ENCODE peak calls at places on chromosomes 5 and 9, in six cellular contexts. One of them, this sample, is unnamed.
A peak's percentile ranks its signal among the peaks of the same experiment; 100 is the strongest.

GRCh38 chr9:138048184-138048583 is 170.6 kb downstream of the CACNA1B start:
- DNase-seq in mesendoderm: no peak
- DNase-seq in activated CD8-positive, alpha-beta T cell treated with anti-CD3 and anti-CD28 coated beads, Interleukin-2, amount 10 ng/mL, durations not matched to agents 7 days and 5 days: no peak
- DNase-seq in retinal pigment epithelial cell: no peak
- DNase-seq in PC-3: no peak
- DNase-seq in stimulated activated CD4-positive, alpha-beta T cell treated with anti-CD3 and anti-CD28 coated beads, Interleukin-2, amount 100 ng/mL, for 4 hours: no peak
- DNase-seq in this sample: no peak

GRCh38 chr5:43073597-43074546 is 33.8 kb upstream of the ANXA2R start:
- DNase-seq in mesendoderm: peak; percentile 76
- DNase-seq in activated CD8-positive, alpha-beta T cell treated with anti-CD3 and anti-CD28 coated beads, Interleukin-2, amount 10 ng/mL, durations not matched to agents 7 days and 5 days: peak; percentile 72
- DNase-seq in retinal pigment epithelial cell: no peak
- DNase-seq in PC-3: peak; percentile 79
- DNase-seq in stimulated activated CD4-positive, alpha-beta T cell treated with anti-CD3 and anti-CD28 coated beads, Interleukin-2, amount 100 ng/mL, for 4 hours: peak; percentile 22
- DNase-seq in this sample: peak; percentile 51

GRCh38 chr5:34487202-34487879 is 168.8 kb upstream of the RAI14 start:
- DNase-seq in mesendoderm: no peak
- DNase-seq in activated CD8-positive, alpha-beta T cell treated with anti-CD3 and anti-CD28 coated beads, Interleukin-2, amount 10 ng/mL, durations not matched to agents 7 days and 5 days: no peak
- DNase-seq in retinal pigment epithelial cell: no peak
- DNase-seq in PC-3: peak; percentile 94
- DNase-seq in stimulated activated CD4-positive, alpha-beta T cell treated with anti-CD3 and anti-CD28 coated beads, Interleukin-2, amount 100 ng/mL, for 4 hours: no peak
- DNase-seq in this sample: no peak

GRCh38 chr9:13688990-13689600 is 409.6 kb upstream of the MPDZ start:
- DNase-seq in mesendoderm: peak; percentile 40
- DNase-seq in activated CD8-positive, alpha-beta T cell treated with anti-CD3 and anti-CD28 coated beads, Interleukin-2, amount 10 ng/mL, durations not matched to agents 7 days and 5 days: no peak
- DNase-seq in retinal pigment epithelial cell: no peak
- DNase-seq in PC-3: peak; percentile 32
- DNase-seq in stimulated activated CD4-positive, alpha-beta T cell treated with anti-CD3 and anti-CD28 coated beads, Interleukin-2, amount 100 ng/mL, for 4 hours: no peak
- DNase-seq in this sample: peak; percentile 18

GRCh38 chr9:70156729-70157128 is 102.0 kb upstream of the SMC5 start:
- DNase-seq in mesendoderm: no peak
- DNase-seq in activated CD8-positive, alpha-beta T cell treated with anti-CD3 and anti-CD28 coated beads, Interleukin-2, amount 10 ng/mL, durations not matched to agents 7 days and 5 days: no peak
- DNase-seq in retinal pigment epithelial cell: peak; percentile 74
- DNase-seq in PC-3: no peak
- DNase-seq in stimulated activated CD4-positive, alpha-beta T cell treated with anti-CD3 and anti-CD28 coated beads, Interleukin-2, amount 100 ng/mL, for 4 hours: no peak
- DNase-seq in this sample: no peak

GRCh38 chr5:16313761-16314160 is 134.2 kb upstream of the MARCHF11 start:
- DNase-seq in mesendoderm: no peak
- DNase-seq in activated CD8-positive, alpha-beta T cell treated with anti-CD3 and anti-CD28 coated beads, Interleukin-2, amount 10 ng/mL, durations not matched to agents 7 days and 5 days: no peak
- DNase-seq in retinal pigment epithelial cell: no peak
- DNase-seq in PC-3: no peak
- DNase-seq in stimulated activated CD4-positive, alpha-beta T cell treated with anti-CD3 and anti-CD28 coated beads, Interleukin-2, amount 100 ng/mL, for 4 hours: no peak
- DNase-seq in this sample: no peak

GRCh38 chr5:64958757-64959391 is 190.1 kb downstream of the CWC27 start:
- DNase-seq in mesendoderm: no peak
- DNase-seq in activated CD8-positive, alpha-beta T cell treated with anti-CD3 and anti-CD28 coated beads, Interleukin-2, amount 10 ng/mL, durations not matched to agents 7 days and 5 days: no peak
- DNase-seq in retinal pigment epithelial cell: no peak
- DNase-seq in PC-3: peak; percentile 49
- DNase-seq in stimulated activated CD4-positive, alpha-beta T cell treated with anti-CD3 and anti-CD28 coated beads, Interleukin-2, amount 100 ng/mL, for 4 hours: no peak
- DNase-seq in this sample: peak; percentile 70

GRCh38 chr9:125649826-125650225 is 57.2 kb downstream of the MAPKAP1 start:
- DNase-seq in mesendoderm: no peak
- DNase-seq in activated CD8-positive, alpha-beta T cell treated with anti-CD3 and anti-CD28 coated beads, Interleukin-2, amount 10 ng/mL, durations not matched to agents 7 days and 5 days: no peak
- DNase-seq in retinal pigment epithelial cell: no peak
- DNase-seq in PC-3: no peak
- DNase-seq in stimulated activated CD4-positive, alpha-beta T cell treated with anti-CD3 and anti-CD28 coated beads, Interleukin-2, amount 100 ng/mL, for 4 hours: no peak
- DNase-seq in this sample: no peak

GRCh38 chr5:77631166-77631582 is 7.3 kb downstream of the OTP start:
- DNase-seq in mesendoderm: no peak
- DNase-seq in activated CD8-positive, alpha-beta T cell treated with anti-CD3 and anti-CD28 coated beads, Interleukin-2, amount 10 ng/mL, durations not matched to agents 7 days and 5 days: no peak
- DNase-seq in retinal pigment epithelial cell: no peak
- DNase-seq in PC-3: no peak
- DNase-seq in stimulated activated CD4-positive, alpha-beta T cell treated with anti-CD3 and anti-CD28 coated beads, Interleukin-2, amount 100 ng/mL, for 4 hours: no peak
- DNase-seq in this sample: no peak

GRCh38 chr5:73160239-73160671 is 12.7 kb upstream of the TMEM174 start:
- DNase-seq in mesendoderm: no peak
- DNase-seq in activated CD8-positive, alpha-beta T cell treated with anti-CD3 and anti-CD28 coated beads, Interleukin-2, amount 10 ng/mL, durations not matched to agents 7 days and 5 days: peak; percentile 81
- DNase-seq in retinal pigment epithelial cell: no peak
- DNase-seq in PC-3: peak; percentile 3
- DNase-seq in stimulated activated CD4-positive, alpha-beta T cell treated with anti-CD3 and anti-CD28 coated beads, Interleukin-2, amount 100 ng/mL, for 4 hours: peak; percentile 52
- DNase-seq in this sample: no peak

GRCh38 chr9:121350993-121351561 is 19.0 kb downstream of the STOM start:
- DNase-seq in mesendoderm: no peak
- DNase-seq in activated CD8-positive, alpha-beta T cell treated with anti-CD3 and anti-CD28 coated beads, Interleukin-2, amount 10 ng/mL, durations not matched to agents 7 days and 5 days: peak; percentile 17
- DNase-seq in retinal pigment epithelial cell: peak; percentile 89
- DNase-seq in PC-3: peak; percentile 72
- DNase-seq in stimulated activated CD4-positive, alpha-beta T cell treated with anti-CD3 and anti-CD28 coated beads, Interleukin-2, amount 100 ng/mL, for 4 hours: no peak
- DNase-seq in this sample: peak; percentile 33

GRCh38 chr9:131697908-131698714 is 41.8 kb downstream of the RAPGEF1 start:
- DNase-seq in mesendoderm: no peak
- DNase-seq in activated CD8-positive, alpha-beta T cell treated with anti-CD3 and anti-CD28 coated beads, Interleukin-2, amount 10 ng/mL, durations not matched to agents 7 days and 5 days: no peak
- DNase-seq in retinal pigment epithelial cell: no peak
- DNase-seq in PC-3: no peak
- DNase-seq in stimulated activated CD4-positive, alpha-beta T cell treated with anti-CD3 and anti-CD28 coated beads, Interleukin-2, amount 100 ng/mL, for 4 hours: no peak
- DNase-seq in this sample: no peak

GRCh38 chr5:138503487-138504270 is 38.4 kb downstream of the EGR1 start:
- DNase-seq in mesendoderm: peak; percentile 80
- DNase-seq in activated CD8-positive, alpha-beta T cell treated with anti-CD3 and anti-CD28 coated beads, Interleukin-2, amount 10 ng/mL, durations not matched to agents 7 days and 5 days: peak; percentile 34
- DNase-seq in retinal pigment epithelial cell: peak; percentile 16
- DNase-seq in PC-3: peak; percentile 66
- DNase-seq in stimulated activated CD4-positive, alpha-beta T cell treated with anti-CD3 and anti-CD28 coated beads, Interleukin-2, amount 100 ng/mL, for 4 hours: no peak
- DNase-seq in this sample: peak; percentile 81

GRCh38 chr5:141637266-141637692 is 482 bp downstream of the RELL2 start:
- DNase-seq in mesendoderm: peak; percentile 46
- DNase-seq in activated CD8-positive, alpha-beta T cell treated with anti-CD3 and anti-CD28 coated beads, Interleukin-2, amount 10 ng/mL, durations not matched to agents 7 days and 5 days: peak; percentile 72
- DNase-seq in retinal pigment epithelial cell: no peak
- DNase-seq in PC-3: no peak
- DNase-seq in stimulated activated CD4-positive, alpha-beta T cell treated with anti-CD3 and anti-CD28 coated beads, Interleukin-2, amount 100 ng/mL, for 4 hours: peak; percentile 45
- DNase-seq in this sample: peak; percentile 30

GRCh38 chr9:114484854-114485443 is 20.3 kb downstream of the WHRN start:
- DNase-seq in mesendoderm: no peak
- DNase-seq in activated CD8-positive, alpha-beta T cell treated with anti-CD3 and anti-CD28 coated beads, Interleukin-2, amount 10 ng/mL, durations not matched to agents 7 days and 5 days: peak; percentile 62
- DNase-seq in retinal pigment epithelial cell: peak; percentile 86
- DNase-seq in PC-3: peak; percentile 57
- DNase-seq in stimulated activated CD4-positive, alpha-beta T cell treated with anti-CD3 and anti-CD28 coated beads, Interleukin-2, amount 100 ng/mL, for 4 hours: peak; percentile 41
- DNase-seq in this sample: peak; percentile 98

GRCh38 chr5:124088289-124089064 is 576.5 kb downstream of the CSNK1G3 start:
- DNase-seq in mesendoderm: no peak
- DNase-seq in activated CD8-positive, alpha-beta T cell treated with anti-CD3 and anti-CD28 coated beads, Interleukin-2, amount 10 ng/mL, durations not matched to agents 7 days and 5 days: no peak
- DNase-seq in retinal pigment epithelial cell: no peak
- DNase-seq in PC-3: no peak
- DNase-seq in stimulated activated CD4-positive, alpha-beta T cell treated with anti-CD3 and anti-CD28 coated beads, Interleukin-2, amount 100 ng/mL, for 4 hours: no peak
- DNase-seq in this sample: no peak

GRCh38 chr5:87113848-87114247 is 153.8 kb upstream of the RASA1 start:
- DNase-seq in mesendoderm: no peak
- DNase-seq in activated CD8-positive, alpha-beta T cell treated with anti-CD3 and anti-CD28 coated beads, Interleukin-2, amount 10 ng/mL, durations not matched to agents 7 days and 5 days: no peak
- DNase-seq in retinal pigment epithelial cell: peak; percentile 12
- DNase-seq in PC-3: peak; percentile 89
- DNase-seq in stimulated activated CD4-positive, alpha-beta T cell treated with anti-CD3 and anti-CD28 coated beads, Interleukin-2, amount 100 ng/mL, for 4 hours: no peak
- DNase-seq in this sample: peak; percentile 94

GRCh38 chr5:3542158-3542557 is 53.5 kb upstream of the IRX1 start:
- DNase-seq in mesendoderm: peak; percentile 22
- DNase-seq in activated CD8-positive, alpha-beta T cell treated with anti-CD3 and anti-CD28 coated beads, Interleukin-2, amount 10 ng/mL, durations not matched to agents 7 days and 5 days: no peak
- DNase-seq in retinal pigment epithelial cell: no peak
- DNase-seq in PC-3: peak; percentile 10
- DNase-seq in stimulated activated CD4-positive, alpha-beta T cell treated with anti-CD3 and anti-CD28 coated beads, Interleukin-2, amount 100 ng/mL, for 4 hours: no peak
- DNase-seq in this sample: no peak

GRCh38 chr5:114055810-114056476 is 305.9 kb upstream of the KCNN2 start:
- DNase-seq in mesendoderm: peak; percentile 41
- DNase-seq in activated CD8-positive, alpha-beta T cell treated with anti-CD3 and anti-CD28 coated beads, Interleukin-2, amount 10 ng/mL, durations not matched to agents 7 days and 5 days: no peak
- DNase-seq in retinal pigment epithelial cell: no peak
- DNase-seq in PC-3: no peak
- DNase-seq in stimulated activated CD4-positive, alpha-beta T cell treated with anti-CD3 and anti-CD28 coated beads, Interleukin-2, amount 100 ng/mL, for 4 hours: no peak
- DNase-seq in this sample: no peak

GRCh38 chr5:14686517-14686916 is 22.0 kb downstream of the OTULIN start:
- DNase-seq in mesendoderm: no peak
- DNase-seq in activated CD8-positive, alpha-beta T cell treated with anti-CD3 and anti-CD28 coated beads, Interleukin-2, amount 10 ng/mL, durations not matched to agents 7 days and 5 days: no peak
- DNase-seq in retinal pigment epithelial cell: no peak
- DNase-seq in PC-3: no peak
- DNase-seq in stimulated activated CD4-positive, alpha-beta T cell treated with anti-CD3 and anti-CD28 coated beads, Interleukin-2, amount 100 ng/mL, for 4 hours: no peak
- DNase-seq in this sample: no peak

GRCh38 chr9:134644715-134645606 is 3.4 kb downstream of the COL5A1 start:
- DNase-seq in mesendoderm: peak; percentile 51
- DNase-seq in activated CD8-positive, alpha-beta T cell treated with anti-CD3 and anti-CD28 coated beads, Interleukin-2, amount 10 ng/mL, durations not matched to agents 7 days and 5 days: no peak
- DNase-seq in retinal pigment epithelial cell: peak; percentile 28
- DNase-seq in PC-3: peak; percentile 90
- DNase-seq in stimulated activated CD4-positive, alpha-beta T cell treated with anti-CD3 and anti-CD28 coated beads, Interleukin-2, amount 100 ng/mL, for 4 hours: no peak
- DNase-seq in this sample: peak; percentile 46

GRCh38 chr5:74326571-74327338 is 313.8 kb downstream of the ENC1 start:
- DNase-seq in mesendoderm: peak; percentile 78
- DNase-seq in activated CD8-positive, alpha-beta T cell treated with anti-CD3 and anti-CD28 coated beads, Interleukin-2, amount 10 ng/mL, durations not matched to agents 7 days and 5 days: peak; percentile 60
- DNase-seq in retinal pigment epithelial cell: peak; percentile 93
- DNase-seq in PC-3: peak; percentile 92
- DNase-seq in stimulated activated CD4-positive, alpha-beta T cell treated with anti-CD3 and anti-CD28 coated beads, Interleukin-2, amount 100 ng/mL, for 4 hours: no peak
- DNase-seq in this sample: peak; percentile 42

GRCh38 chr5:175328687-175329086 is 115.3 kb downstream of the DRD1 start:
- DNase-seq in mesendoderm: no peak
- DNase-seq in activated CD8-positive, alpha-beta T cell treated with anti-CD3 and anti-CD28 coated beads, Interleukin-2, amount 10 ng/mL, durations not matched to agents 7 days and 5 days: no peak
- DNase-seq in retinal pigment epithelial cell: no peak
- DNase-seq in PC-3: no peak
- DNase-seq in stimulated activated CD4-positive, alpha-beta T cell treated with anti-CD3 and anti-CD28 coated beads, Interleukin-2, amount 100 ng/mL, for 4 hours: no peak
- DNase-seq in this sample: no peak

GRCh38 chr5:159741829-159742228 is 174.5 kb upstream of the ADRA1B start:
- DNase-seq in mesendoderm: no peak
- DNase-seq in activated CD8-positive, alpha-beta T cell treated with anti-CD3 and anti-CD28 coated beads, Interleukin-2, amount 10 ng/mL, durations not matched to agents 7 days and 5 days: no peak
- DNase-seq in retinal pigment epithelial cell: no peak
- DNase-seq in PC-3: no peak
- DNase-seq in stimulated activated CD4-positive, alpha-beta T cell treated with anti-CD3 and anti-CD28 coated beads, Interleukin-2, amount 100 ng/mL, for 4 hours: no peak
- DNase-seq in this sample: no peak